ENCODE peak calls at places on chromosomes 5 and 9, in nine cellular contexts. B is GM12891, J is Panc1, P is transverse colon, T is SK-N-SH, C is GM23338, V is HL-60, Q is breast epithelium, G is spleen. H is an unnamed sample.

GRCh38 chr9:135376511-135377173 is 102.9 kb upstream of the PPP1R26 start:
- DNase-seq in B (no peak), J (no peak), P (no peak), T (peak; percentile 59), C (no peak), V (no peak), Q (no peak), G (no peak), H (no peak)

GRCh38 chr5:151578326-151579025 is 12.7 kb downstream of the FAT2 start:
- DNase-seq in B (no peak), J (no peak), P (no peak), T (no peak), C (no peak), V (peak; percentile 9), Q (no peak), G (no peak), H (no peak)

GRCh38 chr9:93575706-93576295 is 583 bp upstream of the PHF2 start:
- DNase-seq in B (peak; percentile 67), J (no peak), P (peak; percentile 55), T (peak; percentile 75), C (peak; percentile 68), V (peak; percentile 82), Q (peak; percentile 50), G (peak; percentile 89), H (peak; percentile 45)

GRCh38 chr9:36292641-36293040 is 34.4 kb upstream of the GNE start:
- DNase-seq in B (no peak), J (no peak), P (no peak), T (no peak), C (peak; percentile 50), V (no peak), Q (no peak), G (no peak), H (no peak)

GRCh38 chr5:124605516-124605915 is 140.9 kb downstream of the ZNF608 start:
- DNase-seq in B (no peak), J (no peak), P (no peak), T (no peak), C (no peak), V (no peak), Q (no peak), G (no peak), H (peak; percentile 97)

GRCh38 chr5:170254056-170254455 is 21.3 kb downstream of the C5orf58 start:
- DNase-seq in B (peak; percentile 33), J (no peak), P (no peak), T (no peak), C (peak; percentile 34), V (no peak), Q (peak; percentile 67), G (no peak), H (no peak)

GRCh38 chr9:110125207-110125751 is 82.7 kb downstream of the C9orf152 start:
- DNase-seq in B (no peak), J (no peak), P (peak; percentile 93), T (no peak), C (peak; percentile 88), V (no peak), Q (peak; percentile 90), G (peak; percentile 81), H (peak; percentile 81)

GRCh38 chr5:29077451-29077850 is 2039.1 kb upstream of the CDH9 start:
- DNase-seq in B (no peak), J (peak; percentile 2), P (no peak), T (no peak), C (no peak), V (no peak), Q (no peak), G (no peak), H (no peak)

GRCh38 chr9:98142182-98142924 is 23.3 kb upstream of the TRIM14 start:
- DNase-seq in B (no peak), J (no peak), P (peak; percentile 93), T (peak; percentile 49), C (no peak), V (no peak), Q (peak; percentile 43), G (no peak), H (no peak)

GRCh38 chr5:68562308-68562707 is 346.8 kb downstream of the PIK3R1 start:
- DNase-seq in B (no peak), J (no peak), P (no peak), T (peak; percentile 26), C (no peak), V (no peak), Q (no peak), G (no peak), H (no peak)

GRCh38 chr5:56384186-56384585 is 151.1 kb upstream of the ANKRD55 start:
- DNase-seq in B (no peak), J (no peak), P (no peak), T (no peak), C (no peak), V (no peak), Q (no peak), G (no peak), H (no peak)

GRCh38 chr5:120098902-120099301 is 365.2 kb upstream of the PRR16 start:
- DNase-seq in B (no peak), J (no peak), P (no peak), T (no peak), C (no peak), V (no peak), Q (no peak), G (no peak), H (no peak)

GRCh38 chr9:35675732-35676392 is 2.1 kb downstream of the CA9 start:
- DNase-seq in B (no peak), J (no peak), P (peak; percentile 54), T (peak; percentile 96), C (peak; percentile 96), V (no peak), Q (no peak), G (peak; percentile 82), H (peak; percentile 42)

GRCh38 chr9:114643906-114644305 is 13.7 kb downstream of the TEX53 start:
- DNase-seq in B (no peak), J (no peak), P (no peak), T (no peak), C (no peak), V (no peak), Q (no peak), G (no peak), H (no peak)

GRCh38 chr9:121447341-121447834 is 52.3 kb downstream of the GGTA1 start:
- DNase-seq in B (no peak), J (no peak), P (no peak), T (no peak), C (no peak), V (no peak), Q (no peak), G (no peak), H (no peak)

GRCh38 chr9:2227468-2227867 is 212.3 kb downstream of the SMARCA2 start:
- DNase-seq in B (no peak), J (no peak), P (no peak), T (no peak), C (peak; percentile 10), V (no peak), Q (no peak), G (no peak), H (peak; percentile 3)
- TF ChIP-seq POLR2AphosphoS5 in B (no peak), J (no peak), P (no peak), T (no peak), C (no peak), V (no peak), Q (no peak), G (no peak), H (no peak)

DNA sequence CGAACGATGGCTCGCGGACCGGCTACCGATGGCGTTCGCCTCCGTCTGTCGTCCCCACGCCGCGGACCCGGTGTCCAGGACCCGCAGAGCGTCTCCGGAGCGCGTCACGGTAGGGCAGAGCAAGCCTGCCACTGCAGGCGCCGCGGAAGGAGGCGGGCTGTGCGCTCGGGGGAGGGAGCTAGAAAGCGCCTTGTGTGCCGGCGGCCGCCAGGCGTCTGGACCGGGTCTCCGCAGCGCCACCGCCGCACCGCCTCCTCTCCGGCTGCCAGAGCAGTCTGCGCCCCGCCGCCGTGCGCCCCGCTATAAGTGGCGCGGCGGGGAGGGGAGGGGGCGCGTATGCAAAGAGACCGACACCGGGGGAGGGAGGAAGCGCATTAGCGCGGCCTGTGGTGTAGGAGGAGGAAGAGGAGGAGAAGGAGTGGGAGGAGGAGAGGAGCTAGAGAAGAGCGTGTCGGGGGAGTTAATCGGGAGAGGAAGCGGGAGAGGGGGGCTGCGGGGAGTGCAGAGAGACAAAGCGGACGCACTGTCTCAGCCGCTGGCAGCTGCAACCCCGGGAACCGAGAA is at the start of gene ENC1:
- DNase-seq in B (peak; percentile 56), J (peak; percentile 43), P (peak; percentile 87), T (peak; percentile 88), C (peak; percentile 97), V (peak; percentile 69), Q (peak; percentile 74), G (peak; percentile 99), H (peak; percentile 95)
- TF ChIP-seq POLR2AphosphoS5 in B (peak; percentile 86), J (peak; percentile 84), P (peak; percentile 74), T (peak; percentile 91), C (peak; percentile 95), V (no peak), Q (peak; percentile 49), G (peak; percentile 96), H (peak; percentile 99)

GRCh38 chr9:116663588-116663987 is 23.5 kb upstream of the TRIM32 start:
- DNase-seq in B (no peak), J (no peak), P (no peak), T (no peak), C (no peak), V (no peak), Q (no peak), G (no peak), H (no peak)

GRCh38 chr9:116658265-116658664 is 28.8 kb upstream of the TRIM32 start:
- DNase-seq in B (no peak), J (no peak), P (no peak), T (no peak), C (peak; percentile 14), V (no peak), Q (no peak), G (no peak), H (no peak)

GRCh38 chr9:116661037-116661954 is 25.8 kb upstream of the TRIM32 start:
- DNase-seq in B (peak; percentile 25), J (peak; percentile 35), P (no peak), T (peak; percentile 53), C (peak; percentile 91), V (peak; percentile 20), Q (peak; percentile 22), G (no peak), H (peak; percentile 58)

GRCh38 chr9:116656977-116657376 is 30.1 kb upstream of the TRIM32 start:
- DNase-seq in B (no peak), J (no peak), P (no peak), T (no peak), C (no peak), V (no peak), Q (no peak), G (no peak), H (no peak)

DNA sequence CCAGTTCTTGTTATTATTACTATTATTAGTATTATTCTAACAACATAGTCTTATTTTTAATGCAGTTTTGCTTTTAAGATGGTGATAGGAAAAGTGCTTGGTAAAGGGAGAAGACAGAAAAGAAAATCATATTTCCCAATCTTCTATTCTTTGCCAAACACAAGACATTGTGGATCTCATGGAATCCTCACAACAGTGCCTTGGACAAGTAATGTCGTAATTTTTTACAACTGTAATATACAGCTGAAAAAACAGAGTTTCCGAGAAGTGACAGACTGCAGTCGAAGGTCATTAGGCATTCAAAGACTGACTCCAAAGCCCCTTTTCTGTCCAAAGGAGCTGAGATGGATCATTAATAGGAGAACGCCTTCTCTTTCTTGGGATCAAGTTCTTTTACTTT is 24.5 kb upstream of the TRIM32 start:
- DNase-seq in B (no peak), J (no peak), P (no peak), T (no peak), C (no peak), V (no peak), Q (no peak), G (no peak), H (no peak)
- TF ChIP-seq POLR2AphosphoS5 in B (no peak), J (no peak), P (no peak), T (no peak), C (no peak), V (no peak), Q (no peak), G (no peak), H (no peak)

GRCh38 chr9:125617087-125617486 is 89.9 kb downstream of the MAPKAP1 start:
- DNase-seq in B (no peak), J (no peak), P (no peak), T (no peak), C (no peak), V (no peak), Q (no peak), G (no peak), H (no peak)
- TF ChIP-seq POLR2AphosphoS5 in B (no peak), J (no peak), P (no peak), T (no peak), C (no peak), V (no peak), Q (no peak), G (no peak), H (no peak)